ENCODE peak calls at places on chromosomes 6 and 20, in nine cellular contexts. J, Q, A, F, I, K, B, L and H are unnamed samples.
A peak's percentile ranks its signal among the peaks of the same experiment; 100 is the strongest.

GRCh38 chr6:36329798-36330291 is 6.8 kb downstream of the BNIP5 start:
- DNase-seq in I (no peak), A (no peak), L (no peak), Q (no peak), K (no peak), B (no peak), J (no peak), F (no peak), H (no peak)

GRCh38 chr6:10733151-10733715 is 10.4 kb downstream of the TMEM14C start:
- DNase-seq in I (no peak), F (no peak), K (peak; percentile 26), J (no peak), L (no peak), A (no peak), B (no peak), Q (no peak), H (peak; percentile 58)

GRCh38 chr6:54238407-54238806 is 69.8 kb upstream of the TINAG start:
- DNase-seq in Q (no peak), J (no peak), L (no peak), F (peak; percentile 39), A (no peak), I (no peak), B (no peak), K (peak; percentile 29), H (no peak)

GRCh38 chr6:16799279-16800193 is 38.3 kb upstream of the ATXN1 start:
- DNase-seq in K (no peak), L (no peak), F (peak; percentile 49), I (no peak), J (no peak), B (no peak), Q (no peak), A (no peak), H (no peak)

GRCh38 chr6:19866900-19867627 is 29.9 kb downstream of the ID4 start:
- DNase-seq in F (peak; percentile 55), A (no peak), J (no peak), B (no peak), L (no peak), K (no peak), I (no peak), Q (no peak), H (no peak)

GRCh38 chr6:33621396-33622388 is 570 bp downstream of the ITPR3 start:
- DNase-seq in B (peak; percentile 55), F (no peak), I (peak; percentile 42), K (peak; percentile 60), A (no peak), L (peak; percentile 70), Q (no peak), J (no peak), H (peak; percentile 82)

GRCh38 chr20:52918311-52918710 is 53.8 kb upstream of the TSHZ2 start:
- DNase-seq in A (no peak), F (no peak), B (no peak), K (no peak), I (no peak), Q (no peak), L (no peak), J (no peak), H (no peak)

GRCh38 chr20:16580127-16580526 is 6.9 kb upstream of the KIF16B start:
- DNase-seq in F (peak; percentile 77), B (no peak), A (no peak), I (no peak), J (no peak), Q (no peak), K (peak; percentile 66), L (no peak), H (no peak)

GRCh38 chr6:43942616-43943015 is 172.6 kb downstream of the VEGFA start:
- DNase-seq in L (no peak), F (no peak), A (no peak), Q (no peak), K (no peak), B (no peak), J (no peak), I (no peak), H (peak; percentile 5)

GRCh38 chr6:63887011-63887751 is 251.6 kb downstream of the PHF3 start:
- DNase-seq in F (no peak), J (no peak), B (no peak), K (no peak), L (no peak), A (no peak), I (no peak), Q (no peak), H (no peak)

GRCh38 chr20:19690462-19690861 is 67.6 kb upstream of the RIN2 start:
- DNase-seq in L (no peak), I (no peak), F (peak; percentile 1), B (no peak), Q (no peak), K (no peak), J (no peak), A (no peak), H (no peak)

GRCh38 chr6:44473870-44474631 is 86.5 kb downstream of the CDC5L start:
- DNase-seq in B (no peak), L (no peak), I (no peak), A (no peak), F (no peak), Q (no peak), J (no peak), K (no peak), H (no peak)

GRCh38 chr6:11918021-11918738 is 93.9 kb upstream of the HIVEP1 start:
- DNase-seq in A (no peak), Q (no peak), L (no peak), J (no peak), F (peak; percentile 82), K (peak; percentile 76), I (no peak), B (no peak), H (no peak)

GRCh38 chr6:28683945-28684538 is 158.4 kb downstream of the GPX5 start:
- DNase-seq in I (no peak), K (peak; percentile 73), J (no peak), L (no peak), A (no peak), Q (no peak), F (peak; percentile 34), B (no peak), H (peak; percentile 70)

GRCh38 chr6:157429248-157429647 is 48.3 kb downstream of the ZDHHC14 start:
- DNase-seq in B (no peak), I (no peak), L (no peak), K (no peak), Q (no peak), A (no peak), F (no peak), J (no peak), H (no peak)

GRCh38 chr6:104954091-104954797 is 2.7 kb upstream of the LIN28B start:
- DNase-seq in Q (no peak), L (no peak), B (no peak), F (no peak), A (no peak), K (no peak), J (no peak), I (no peak), H (no peak)

GRCh38 chr6:104952911-104953409 is 3.9 kb upstream of the LIN28B start:
- DNase-seq in B (no peak), F (no peak), K (peak; percentile 9), L (no peak), Q (no peak), J (no peak), I (no peak), A (no peak), H (no peak)

GRCh38 chr6:104953410-104953953 is 3.4 kb upstream of the LIN28B start:
- DNase-seq in Q (no peak), F (no peak), L (no peak), B (no peak), I (no peak), J (no peak), A (no peak), K (peak; percentile 19), H (no peak)

GRCh38 chr6:104949206-104949605 is 7.7 kb upstream of the LIN28B start:
- DNase-seq in F (no peak), K (no peak), J (no peak), L (no peak), B (no peak), I (no peak), Q (no peak), A (no peak), H (no peak)

GRCh38 chr6:104951677-104952076 is 5.2 kb upstream of the LIN28B start:
- DNase-seq in I (no peak), F (no peak), A (no peak), J (no peak), Q (no peak), B (no peak), K (no peak), L (no peak), H (no peak)
- H3K27me3 ChIP-seq in I (peaks cover 5% of the 10 kb centered on the region), F (peaks cover 35% of the 10 kb centered on the region), A (no peaks in the 10 kb centered on the region), J (no peaks in the 10 kb centered on the region), Q (peaks cover 35% of the 10 kb centered on the region), B (no peaks in the 10 kb centered on the region), K (peaks cover 27% of the 10 kb centered on the region), L (peaks cover 5% of the 10 kb centered on the region), H (no peaks in the 10 kb centered on the region)

GRCh38 chr6:27281105-27281539 is 31.0 kb downstream of the POM121L2 start:
- DNase-seq in J (no peak), I (no peak), K (no peak), Q (no peak), A (no peak), B (no peak), F (no peak), L (no peak), H (no peak)

GRCh38 chr6:27281569-27281968 is 30.5 kb downstream of the POM121L2 start:
- DNase-seq in F (no peak), J (no peak), Q (no peak), B (no peak), L (no peak), A (no peak), K (no peak), I (no peak), H (no peak)

GRCh38 chr6:27279513-27280063 is 32.1 kb downstream of the PRSS16 start:
- DNase-seq in L (no peak), Q (no peak), I (no peak), F (no peak), K (peak; percentile 32), J (no peak), B (no peak), A (no peak), H (no peak)

GRCh38 chr6:27280064-27280539 is 32.0 kb downstream of the POM121L2 start:
- DNase-seq in Q (no peak), B (peak; percentile 12), L (no peak), K (peak; percentile 73), I (no peak), A (no peak), J (no peak), F (peak; percentile 53), H (no peak)

GRCh38 chr6:27280540-27281000 is 31.5 kb downstream of the POM121L2 start:
- DNase-seq in J (no peak), L (no peak), B (no peak), I (no peak), Q (no peak), F (no peak), K (peak; percentile 28), A (no peak), H (no peak)
- H3K27me3 ChIP-seq in J (no peaks in the 10 kb centered on the region), L (peaks cover 16% of the 10 kb centered on the region), B (no peaks in the 10 kb centered on the region), I (no peaks in the 10 kb centered on the region), Q (peaks cover 47% of the 10 kb centered on the region), F (peaks cover 29% of the 10 kb centered on the region), K (peaks cover 6% of the 10 kb centered on the region), A (no peaks in the 10 kb centered on the region), H (no peaks in the 10 kb centered on the region)

GRCh38 chr20:45997187-45997586 is 11.5 kb upstream of the MMP9 start:
- DNase-seq in Q (peak; percentile 15), I (no peak), B (no peak), L (no peak), F (no peak), A (no peak), J (no peak), K (no peak), H (no peak)
- H3K27me3 ChIP-seq in Q (no peaks in the 10 kb centered on the region), I (no peaks in the 10 kb centered on the region), B (no peaks in the 10 kb centered on the region), L (no peaks in the 10 kb centered on the region), F (peaks cover 53% of the 10 kb centered on the region), A (no peaks in the 10 kb centered on the region), J (no peaks in the 10 kb centered on the region), K (no peaks in the 10 kb centered on the region), H (no peaks in the 10 kb centered on the region)

GRCh38 chr6:119234941-119235340 is 114.6 kb downstream of the MAN1A1 start:
- DNase-seq in L (no peak), Q (no peak), K (no peak), B (no peak), F (no peak), A (no peak), I (no peak), J (no peak), H (no peak)
- H3K27me3 ChIP-seq in L (no peaks in the 10 kb centered on the region), Q (no peaks in the 10 kb centered on the region), K (no peaks in the 10 kb centered on the region), B (no peaks in the 10 kb centered on the region), F (no peaks in the 10 kb centered on the region), A (no peaks in the 10 kb centered on the region), I (no peaks in the 10 kb centered on the region), J (no peaks in the 10 kb centered on the region), H (no peaks in the 10 kb centered on the region)